ENCODE peak calls at places on chromosomes 16 and 17, in four cellular contexts. One of them, this sample, is unnamed.

GRCh38 chr17:10360578-10360977 is 12.2 kb downstream of the MYH13 start:
- DNase-seq in A549: no peak
- DNase-seq in H1: no peak
- DNase-seq in GM12878: no peak
- DNase-seq in this sample: peak

GRCh38 chr16:16075463-16076399 is 126.3 kb downstream of the ABCC1 start:
- DNase-seq in A549: no peak
- DNase-seq in H1: no peak
- DNase-seq in GM12878: no peak
- DNase-seq in this sample: peak

GRCh38 chr16:86929149-86929871 is 351.0 kb downstream of the FOXL1 start:
- DNase-seq in A549: no peak
- DNase-seq in H1: no peak
- DNase-seq in GM12878: no peak
- DNase-seq in this sample: peak

GRCh38 chr16:14449790-14450463 is 180.1 kb downstream of the PARN start:
- DNase-seq in A549: peak
- DNase-seq in H1: no peak
- DNase-seq in GM12878: no peak
- DNase-seq in this sample: peak

GRCh38 chr16:66247516-66248089 is 118.9 kb upstream of the CDH5 start:
- DNase-seq in A549: no peak
- DNase-seq in H1: no peak
- DNase-seq in GM12878: no peak
- DNase-seq in this sample: peak

GRCh38 chr16:50386139-50386538 is 17.4 kb upstream of the BRD7 start:
- DNase-seq in A549: no peak
- DNase-seq in H1: no peak
- DNase-seq in GM12878: no peak
- DNase-seq in this sample: no peak

GRCh38 chr17:28057731-28058246 is 15.3 kb downstream of the NLK start:
- DNase-seq in A549: no peak
- DNase-seq in H1: no peak
- DNase-seq in GM12878: peak
- DNase-seq in this sample: peak

GRCh38 chr16:67071476-67072048 is 38.2 kb upstream of the PHAF1 start:
- DNase-seq in A549: no peak
- DNase-seq in H1: no peak
- DNase-seq in GM12878: no peak
- DNase-seq in this sample: no peak

GRCh38 chr17:3011891-3012290 is 51.5 kb downstream of the OR1D5 start:
- DNase-seq in A549: no peak
- DNase-seq in H1: no peak
- DNase-seq in GM12878: no peak
- DNase-seq in this sample: no peak

GRCh38 chr16:86410076-86410475 is 100.3 kb upstream of the FOXF1 start:
- DNase-seq in A549: no peak
- DNase-seq in H1: no peak
- DNase-seq in GM12878: no peak
- DNase-seq in this sample: no peak

GRCh38 chr16:16871196-16871595 is 492.3 kb downstream of the NPIPA7 start:
- DNase-seq in A549: no peak
- DNase-seq in H1: peak
- DNase-seq in GM12878: no peak
- DNase-seq in this sample: no peak

GRCh38 chr16:85329059-85329812 is 217.0 kb upstream of the CIBAR2 start:
- DNase-seq in A549: no peak
- DNase-seq in H1: no peak
- DNase-seq in GM12878: no peak
- DNase-seq in this sample: peak

GRCh38 chr17:80126449-80126715 is 20.5 kb downstream of the EIF4A3 start:
- DNase-seq in A549: no peak
- DNase-seq in H1: no peak
- DNase-seq in GM12878: no peak
- DNase-seq in this sample: no peak

DNA sequence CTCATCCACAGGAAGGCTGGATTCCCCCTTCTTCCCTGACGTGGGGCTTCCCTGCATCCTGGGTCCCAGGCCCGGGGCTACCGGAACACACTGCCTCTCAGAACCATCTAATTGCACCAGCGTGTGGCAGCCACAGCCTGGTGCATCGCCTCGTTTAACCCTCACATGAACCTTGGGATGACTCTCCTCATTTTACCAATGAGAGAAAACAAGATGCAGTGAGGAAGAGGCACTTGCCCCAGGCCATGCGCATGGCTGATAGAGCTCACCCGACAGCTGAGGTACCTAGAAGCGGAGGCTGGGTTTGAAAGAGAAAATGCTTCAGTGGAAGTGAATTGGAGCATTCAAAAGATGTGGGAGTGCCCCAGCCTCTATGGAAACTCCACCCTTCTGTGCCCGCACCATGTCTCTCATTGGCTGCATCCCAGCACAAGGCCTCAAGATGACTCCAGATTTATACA is 162.3 kb downstream of the KATNIP start:
- DNase-seq in A549: no peak
- DNase-seq in H1: no peak
- DNase-seq in GM12878: no peak
- DNase-seq in this sample: no peak
- TF ChIP-seq RFX5 in A549: no peak
- TF ChIP-seq RFX5 in H1: no peak
- TF ChIP-seq RFX5 in GM12878: no peak
- TF ChIP-seq RFX5 in this sample: no peak

GRCh38 chr16:88662843-88663606 is at the start of gene MVD:
- DNase-seq in A549: peak
- DNase-seq in H1: peak
- DNase-seq in GM12878: peak
- DNase-seq in this sample: peak
- TF ChIP-seq RAD21 in A549: no peak
- TF ChIP-seq RAD21 in H1: no peak
- TF ChIP-seq RAD21 in GM12878: no peak
- TF ChIP-seq RAD21 in this sample: no peak

GRCh38 chr16:82071421-82071820 is 36.4 kb downstream of the HSD17B2 start:
- DNase-seq in A549: no peak
- DNase-seq in H1: no peak
- DNase-seq in GM12878: no peak
- DNase-seq in this sample: no peak

GRCh38 chr16:82067810-82068325 is 32.8 kb downstream of the HSD17B2 start:
- DNase-seq in A549: no peak
- DNase-seq in H1: no peak
- DNase-seq in GM12878: no peak
- DNase-seq in this sample: no peak

GRCh38 chr16:82074019-82074558 is 39.0 kb downstream of the HSD17B2 start:
- DNase-seq in A549: no peak
- DNase-seq in H1: no peak
- DNase-seq in GM12878: no peak
- DNase-seq in this sample: no peak

GRCh38 chr16:82072313-82072712 is 37.3 kb downstream of the HSD17B2 start:
- DNase-seq in A549: no peak
- DNase-seq in H1: no peak
- DNase-seq in GM12878: no peak
- DNase-seq in this sample: no peak

DNA sequence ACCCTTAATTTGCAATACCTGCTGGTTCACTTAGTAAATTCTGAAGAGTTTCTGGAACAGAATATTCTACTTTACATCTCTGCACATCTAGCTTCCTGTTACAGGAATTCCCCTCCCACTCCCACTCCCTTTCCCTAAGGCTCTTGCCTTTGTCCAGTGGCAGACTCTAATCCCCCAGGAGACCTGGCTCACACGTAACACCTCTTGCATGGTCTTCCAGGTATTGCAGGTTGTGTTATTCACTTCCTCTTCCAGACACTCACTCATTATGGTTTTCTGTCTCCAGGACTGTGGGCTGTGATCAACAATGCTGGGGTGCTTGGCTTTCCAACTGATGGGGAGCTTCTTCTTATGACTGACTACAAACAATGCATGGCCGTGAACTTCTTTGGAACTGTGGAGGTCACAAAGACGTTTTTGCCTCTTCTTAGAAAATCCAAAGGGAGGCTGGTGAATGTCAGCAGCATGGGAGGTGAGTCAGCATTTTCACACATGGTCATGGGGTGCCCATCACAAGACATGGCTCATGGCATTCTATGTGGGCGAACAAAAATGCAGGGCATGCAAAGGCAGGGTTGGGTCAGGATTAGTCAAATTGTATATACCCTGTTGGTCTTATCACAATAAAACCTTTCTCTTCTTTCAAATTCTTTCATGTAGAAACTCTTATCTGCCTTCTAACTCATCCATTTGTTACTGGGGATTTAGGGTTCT is 35.8 kb downstream of the HSD17B2 start:
- DNase-seq in A549: no peak
- DNase-seq in H1: no peak
- DNase-seq in GM12878: no peak
- DNase-seq in this sample: peak
- TF ChIP-seq RFX5 in A549: no peak
- TF ChIP-seq RFX5 in H1: no peak
- TF ChIP-seq RFX5 in GM12878: no peak
- TF ChIP-seq RFX5 in this sample: no peak

DNA sequence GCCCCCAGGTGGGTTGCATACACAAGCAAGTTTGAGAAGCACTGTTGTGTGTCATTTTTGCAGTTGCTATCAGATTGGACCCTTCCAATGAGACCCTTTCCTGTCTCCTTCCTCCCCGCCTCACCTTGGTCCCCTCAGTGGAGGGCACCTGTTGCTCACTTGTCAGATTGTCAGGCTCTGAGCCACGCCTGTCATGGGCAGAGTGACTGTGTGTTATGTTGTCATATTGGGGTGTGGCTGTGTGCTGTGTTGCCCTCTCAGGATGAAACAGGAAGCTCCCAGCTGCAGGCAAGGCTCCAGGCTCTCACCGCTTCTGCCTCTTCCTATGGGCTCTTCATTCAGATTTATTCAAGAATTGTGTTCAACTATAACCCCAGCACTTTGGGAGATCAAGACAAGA is 302.9 kb downstream of the CPPED1 start:
- DNase-seq in A549: no peak
- DNase-seq in H1: no peak
- DNase-seq in GM12878: no peak
- DNase-seq in this sample: no peak
- TF ChIP-seq RAD21 in A549: no peak
- TF ChIP-seq RAD21 in H1: no peak
- TF ChIP-seq RAD21 in GM12878: no peak
- TF ChIP-seq RAD21 in this sample: no peak

DNA sequence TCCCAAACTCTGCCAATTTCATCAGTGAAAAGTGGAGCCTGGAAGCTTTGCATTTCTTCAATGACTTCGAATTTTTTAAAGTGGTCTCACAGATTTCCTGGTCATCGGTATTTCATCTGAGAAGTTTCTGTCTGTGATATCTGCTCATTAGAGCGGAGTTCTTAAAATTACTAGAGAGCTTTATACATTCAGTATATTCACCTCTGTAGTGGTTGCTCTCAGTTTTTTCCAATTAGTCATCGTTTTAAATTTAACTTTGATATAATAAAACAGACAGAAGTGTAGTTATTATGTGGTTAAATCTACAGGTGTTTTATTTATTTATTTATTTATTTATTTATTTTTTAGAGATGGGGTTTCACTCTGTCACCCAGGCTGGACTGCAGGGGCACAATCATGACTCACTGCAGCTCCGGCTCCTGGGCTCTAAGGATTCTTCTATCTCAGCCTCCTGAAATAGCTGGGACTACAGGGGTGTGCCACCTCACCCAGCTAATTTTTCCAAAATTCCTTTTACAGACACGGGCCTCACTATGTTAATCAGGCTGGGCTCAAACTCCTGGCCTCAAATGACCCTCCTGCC is 16.0 kb downstream of the ARHGAP17 start:
- DNase-seq in A549: no peak
- DNase-seq in H1: no peak
- DNase-seq in GM12878: no peak
- DNase-seq in this sample: no peak
- TF ChIP-seq RFX5 in A549: no peak
- TF ChIP-seq RFX5 in H1: no peak
- TF ChIP-seq RFX5 in GM12878: no peak
- TF ChIP-seq RFX5 in this sample: no peak

DNA sequence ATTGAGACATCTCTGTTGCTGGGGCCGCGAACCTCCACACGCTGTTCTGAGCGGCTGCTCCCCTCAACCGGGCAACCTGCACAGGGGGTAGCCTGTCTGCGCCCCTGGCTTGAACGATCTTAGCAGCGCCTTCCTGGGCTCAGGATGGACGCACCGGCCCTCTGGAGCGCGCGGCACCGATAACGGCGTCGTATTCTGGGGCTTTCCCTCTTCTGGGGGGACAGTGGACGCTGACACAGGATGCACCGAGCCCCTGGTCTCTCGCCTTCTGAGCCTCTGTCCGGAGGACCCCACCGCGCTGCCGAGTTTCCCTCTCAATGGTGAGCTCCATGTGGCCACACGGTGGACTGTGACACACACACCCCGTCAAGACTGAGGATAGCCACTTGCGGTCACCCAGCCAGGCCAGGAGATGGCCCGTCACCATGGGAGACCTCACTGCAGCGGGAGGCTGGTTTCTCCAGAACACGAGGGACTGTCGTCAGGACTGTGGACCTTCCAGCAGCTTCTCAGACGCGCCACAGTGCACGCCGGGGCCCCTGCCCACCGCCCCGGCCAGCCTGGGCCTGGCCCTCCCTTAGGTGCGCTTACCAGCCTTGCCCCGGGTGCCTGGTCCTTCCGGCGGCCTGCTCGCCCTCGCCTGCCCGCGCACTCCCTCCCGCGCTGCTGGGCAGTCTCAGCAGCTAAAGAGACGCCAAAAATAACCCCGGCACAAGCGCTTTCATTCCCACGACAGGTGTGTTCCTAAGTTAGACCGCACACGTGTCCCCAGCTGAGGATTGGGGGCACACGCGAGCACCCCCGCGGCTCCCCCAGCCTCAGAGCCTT is 30.0 kb upstream of the PABPN1L start:
- DNase-seq in A549: no peak
- DNase-seq in H1: no peak
- DNase-seq in GM12878: no peak
- DNase-seq in this sample: no peak
- TF ChIP-seq RAD21 in A549: no peak
- TF ChIP-seq RAD21 in H1: no peak
- TF ChIP-seq RAD21 in GM12878: no peak
- TF ChIP-seq RAD21 in this sample: no peak